ENCODE peak calls at places on chromosomes 7 and 10, in eight cellular contexts. One of them, this sample, is unnamed.

GRCh38 chr10:72800000-72800740 is 93.4 kb upstream of the OIT3 start:
- DNase-seq in cardiac muscle cell: peak
- DNase-seq in retinal pigment epithelial cell: no peak
- DNase-seq in WERI-Rb-1: no peak
- DNase-seq in choroid plexus epithelial cell: peak
- DNase-seq in CD4-positive, alpha-beta T cell: no peak
- DNase-seq in BJ: no peak
- DNase-seq in CD8-positive, alpha-beta T cell: no peak
- DNase-seq in this sample: no peak

GRCh38 chr10:5496261-5497250 is 2.8 kb downstream of the CALML5 start:
- DNase-seq in WERI-Rb-1: no peak
- DNase-seq in retinal pigment epithelial cell: no peak
- DNase-seq in choroid plexus epithelial cell: no peak
- DNase-seq in BJ: no peak
- DNase-seq in cardiac muscle cell: no peak
- DNase-seq in CD8-positive, alpha-beta T cell: no peak
- DNase-seq in CD4-positive, alpha-beta T cell: no peak
- DNase-seq in this sample: no peak

GRCh38 chr10:85612378-85612775 is 754.2 kb downstream of the GRID1 start:
- DNase-seq in CD4-positive, alpha-beta T cell: no peak
- DNase-seq in retinal pigment epithelial cell: no peak
- DNase-seq in cardiac muscle cell: no peak
- DNase-seq in choroid plexus epithelial cell: no peak
- DNase-seq in BJ: no peak
- DNase-seq in WERI-Rb-1: no peak
- DNase-seq in CD8-positive, alpha-beta T cell: peak
- DNase-seq in this sample: no peak

GRCh38 chr10:86945361-86946214 is 11.8 kb downstream of the MMRN2 start:
- DNase-seq in cardiac muscle cell: peak
- DNase-seq in choroid plexus epithelial cell: no peak
- DNase-seq in CD8-positive, alpha-beta T cell: no peak
- DNase-seq in retinal pigment epithelial cell: no peak
- DNase-seq in CD4-positive, alpha-beta T cell: no peak
- DNase-seq in WERI-Rb-1: peak
- DNase-seq in BJ: no peak
- DNase-seq in this sample: no peak

GRCh38 chr7:100119701-100120517 is 475 bp downstream of the CNPY4 start:
- DNase-seq in CD8-positive, alpha-beta T cell: peak
- DNase-seq in cardiac muscle cell: peak
- DNase-seq in CD4-positive, alpha-beta T cell: peak
- DNase-seq in choroid plexus epithelial cell: peak
- DNase-seq in BJ: peak
- DNase-seq in retinal pigment epithelial cell: no peak
- DNase-seq in WERI-Rb-1: peak
- DNase-seq in this sample: no peak

GRCh38 chr10:92839191-92840085 is 8.9 kb upstream of the EXOC6 start:
- DNase-seq in WERI-Rb-1: peak
- DNase-seq in cardiac muscle cell: peak
- DNase-seq in CD4-positive, alpha-beta T cell: peak
- DNase-seq in choroid plexus epithelial cell: peak
- DNase-seq in CD8-positive, alpha-beta T cell: peak
- DNase-seq in retinal pigment epithelial cell: no peak
- DNase-seq in BJ: no peak
- DNase-seq in this sample: no peak

GRCh38 chr10:17257466-17258321 is 29.7 kb downstream of the VIM start:
- DNase-seq in retinal pigment epithelial cell: no peak
- DNase-seq in CD8-positive, alpha-beta T cell: peak
- DNase-seq in cardiac muscle cell: peak
- DNase-seq in WERI-Rb-1: peak
- DNase-seq in CD4-positive, alpha-beta T cell: no peak
- DNase-seq in choroid plexus epithelial cell: peak
- DNase-seq in BJ: no peak
- DNase-seq in this sample: no peak

GRCh38 chr10:11325817-11326216 is 285.6 kb downstream of the USP6NL start:
- DNase-seq in CD8-positive, alpha-beta T cell: no peak
- DNase-seq in WERI-Rb-1: no peak
- DNase-seq in retinal pigment epithelial cell: no peak
- DNase-seq in choroid plexus epithelial cell: peak
- DNase-seq in CD4-positive, alpha-beta T cell: no peak
- DNase-seq in BJ: peak
- DNase-seq in cardiac muscle cell: peak
- DNase-seq in this sample: no peak

GRCh38 chr10:68756246-68756645 is 35.2 kb downstream of the CCAR1 start:
- DNase-seq in choroid plexus epithelial cell: no peak
- DNase-seq in retinal pigment epithelial cell: no peak
- DNase-seq in CD4-positive, alpha-beta T cell: no peak
- DNase-seq in cardiac muscle cell: no peak
- DNase-seq in BJ: no peak
- DNase-seq in CD8-positive, alpha-beta T cell: no peak
- DNase-seq in WERI-Rb-1: no peak
- DNase-seq in this sample: no peak

GRCh38 chr7:25664593-25664992 is 436.3 kb upstream of the NPVF start:
- DNase-seq in choroid plexus epithelial cell: no peak
- DNase-seq in CD8-positive, alpha-beta T cell: no peak
- DNase-seq in retinal pigment epithelial cell: no peak
- DNase-seq in CD4-positive, alpha-beta T cell: no peak
- DNase-seq in BJ: no peak
- DNase-seq in WERI-Rb-1: no peak
- DNase-seq in cardiac muscle cell: no peak
- DNase-seq in this sample: no peak

GRCh38 chr7:44959956-44960640 is 18.7 kb downstream of the MYO1G start:
- DNase-seq in WERI-Rb-1: no peak
- DNase-seq in retinal pigment epithelial cell: no peak
- DNase-seq in BJ: no peak
- DNase-seq in CD4-positive, alpha-beta T cell: no peak
- DNase-seq in CD8-positive, alpha-beta T cell: no peak
- DNase-seq in choroid plexus epithelial cell: no peak
- DNase-seq in cardiac muscle cell: no peak
- DNase-seq in this sample: no peak

GRCh38 chr7:2046581-2047271 is 186.0 kb downstream of the MAD1L1 start:
- DNase-seq in WERI-Rb-1: peak
- DNase-seq in BJ: no peak
- DNase-seq in cardiac muscle cell: no peak
- DNase-seq in retinal pigment epithelial cell: no peak
- DNase-seq in choroid plexus epithelial cell: no peak
- DNase-seq in CD8-positive, alpha-beta T cell: no peak
- DNase-seq in CD4-positive, alpha-beta T cell: no peak
- DNase-seq in this sample: no peak

GRCh38 chr7:27745064-27745583 is 5.2 kb downstream of the TAX1BP1 start:
- DNase-seq in BJ: no peak
- DNase-seq in CD8-positive, alpha-beta T cell: no peak
- DNase-seq in choroid plexus epithelial cell: peak
- DNase-seq in CD4-positive, alpha-beta T cell: no peak
- DNase-seq in cardiac muscle cell: peak
- DNase-seq in WERI-Rb-1: no peak
- DNase-seq in retinal pigment epithelial cell: no peak
- DNase-seq in this sample: no peak

GRCh38 chr7:46515844-46516590 is 594.9 kb upstream of the IGFBP3 start:
- DNase-seq in CD8-positive, alpha-beta T cell: no peak
- DNase-seq in WERI-Rb-1: no peak
- DNase-seq in BJ: no peak
- DNase-seq in CD4-positive, alpha-beta T cell: no peak
- DNase-seq in choroid plexus epithelial cell: no peak
- DNase-seq in retinal pigment epithelial cell: no peak
- DNase-seq in cardiac muscle cell: no peak
- DNase-seq in this sample: no peak

GRCh38 chr10:100020161-100020882 is 10.6 kb upstream of the DNMBP start:
- DNase-seq in CD4-positive, alpha-beta T cell: no peak
- DNase-seq in choroid plexus epithelial cell: no peak
- DNase-seq in cardiac muscle cell: no peak
- DNase-seq in BJ: no peak
- DNase-seq in retinal pigment epithelial cell: no peak
- DNase-seq in WERI-Rb-1: no peak
- DNase-seq in CD8-positive, alpha-beta T cell: no peak
- DNase-seq in this sample: no peak

GRCh38 chr10:47277352-47278151 is 22.4 kb upstream of the GDF10 start:
- DNase-seq in choroid plexus epithelial cell: no peak
- DNase-seq in CD4-positive, alpha-beta T cell: peak
- DNase-seq in BJ: no peak
- DNase-seq in retinal pigment epithelial cell: no peak
- DNase-seq in CD8-positive, alpha-beta T cell: peak
- DNase-seq in WERI-Rb-1: no peak
- DNase-seq in cardiac muscle cell: no peak
- DNase-seq in this sample: no peak

GRCh38 chr7:27602766-27603165 is 59.9 kb downstream of the HIBADH start:
- DNase-seq in retinal pigment epithelial cell: no peak
- DNase-seq in WERI-Rb-1: no peak
- DNase-seq in CD8-positive, alpha-beta T cell: no peak
- DNase-seq in CD4-positive, alpha-beta T cell: no peak
- DNase-seq in cardiac muscle cell: no peak
- DNase-seq in choroid plexus epithelial cell: no peak
- DNase-seq in BJ: no peak
- DNase-seq in this sample: no peak

GRCh38 chr10:103224133-103224532 is 21.6 kb upstream of the RPEL1 start:
- DNase-seq in choroid plexus epithelial cell: no peak
- DNase-seq in CD4-positive, alpha-beta T cell: no peak
- DNase-seq in CD8-positive, alpha-beta T cell: no peak
- DNase-seq in BJ: no peak
- DNase-seq in WERI-Rb-1: no peak
- DNase-seq in retinal pigment epithelial cell: no peak
- DNase-seq in cardiac muscle cell: no peak
- DNase-seq in this sample: no peak

GRCh38 chr7:151189038-151189437 is 2.0 kb upstream of the ASB10 start:
- DNase-seq in WERI-Rb-1: no peak
- DNase-seq in CD8-positive, alpha-beta T cell: no peak
- DNase-seq in retinal pigment epithelial cell: no peak
- DNase-seq in choroid plexus epithelial cell: no peak
- DNase-seq in BJ: no peak
- DNase-seq in CD4-positive, alpha-beta T cell: no peak
- DNase-seq in cardiac muscle cell: no peak
- DNase-seq in this sample: no peak

GRCh38 chr10:93066544-93066913 is 5.9 kb downstream of the CYP26C1 start:
- DNase-seq in BJ: no peak
- DNase-seq in retinal pigment epithelial cell: no peak
- DNase-seq in CD4-positive, alpha-beta T cell: no peak
- DNase-seq in CD8-positive, alpha-beta T cell: no peak
- DNase-seq in cardiac muscle cell: no peak
- DNase-seq in choroid plexus epithelial cell: no peak
- DNase-seq in WERI-Rb-1: no peak
- DNase-seq in this sample: no peak

GRCh38 chr7:2945171-2945570 is 98.5 kb downstream of the CARD11 start:
- DNase-seq in CD8-positive, alpha-beta T cell: no peak
- DNase-seq in CD4-positive, alpha-beta T cell: no peak
- DNase-seq in retinal pigment epithelial cell: no peak
- DNase-seq in cardiac muscle cell: no peak
- DNase-seq in WERI-Rb-1: no peak
- DNase-seq in BJ: no peak
- DNase-seq in choroid plexus epithelial cell: no peak
- DNase-seq in this sample: no peak

GRCh38 chr7:155358066-155358947 is 60.6 kb downstream of the INSIG1 start:
- DNase-seq in cardiac muscle cell: no peak
- DNase-seq in retinal pigment epithelial cell: no peak
- DNase-seq in WERI-Rb-1: no peak
- DNase-seq in BJ: no peak
- DNase-seq in CD4-positive, alpha-beta T cell: peak
- DNase-seq in CD8-positive, alpha-beta T cell: no peak
- DNase-seq in choroid plexus epithelial cell: no peak
- DNase-seq in this sample: no peak

GRCh38 chr10:72044417-72045041 is 43.8 kb downstream of the SPOCK2 start:
- DNase-seq in CD4-positive, alpha-beta T cell: no peak
- DNase-seq in cardiac muscle cell: no peak
- DNase-seq in choroid plexus epithelial cell: no peak
- DNase-seq in CD8-positive, alpha-beta T cell: no peak
- DNase-seq in WERI-Rb-1: no peak
- DNase-seq in retinal pigment epithelial cell: peak
- DNase-seq in BJ: no peak
- DNase-seq in this sample: no peak

GRCh38 chr7:122429926-122430325 is 125.4 kb upstream of the FEZF1 start:
- DNase-seq in retinal pigment epithelial cell: no peak
- DNase-seq in WERI-Rb-1: no peak
- DNase-seq in cardiac muscle cell: no peak
- DNase-seq in CD4-positive, alpha-beta T cell: no peak
- DNase-seq in CD8-positive, alpha-beta T cell: no peak
- DNase-seq in BJ: no peak
- DNase-seq in choroid plexus epithelial cell: no peak
- DNase-seq in this sample: no peak

GRCh38 chr7:38107486-38107893 is 70.6 kb upstream of the STARD3NL start:
- DNase-seq in CD8-positive, alpha-beta T cell: peak
- DNase-seq in BJ: no peak
- DNase-seq in cardiac muscle cell: peak
- DNase-seq in CD4-positive, alpha-beta T cell: peak
- DNase-seq in WERI-Rb-1: peak
- DNase-seq in choroid plexus epithelial cell: peak
- DNase-seq in retinal pigment epithelial cell: peak
- DNase-seq in this sample: no peak

GRCh38 chr7:77657427-77658331 is 38.6 kb upstream of the RSBN1L start:
- DNase-seq in choroid plexus epithelial cell: peak
- DNase-seq in BJ: no peak
- DNase-seq in CD8-positive, alpha-beta T cell: no peak
- DNase-seq in retinal pigment epithelial cell: no peak
- DNase-seq in WERI-Rb-1: no peak
- DNase-seq in CD4-positive, alpha-beta T cell: no peak
- DNase-seq in cardiac muscle cell: peak
- DNase-seq in this sample: no peak
- TF ChIP-seq CTCF in choroid plexus epithelial cell: peak
- TF ChIP-seq CTCF in BJ: peak
- TF ChIP-seq CTCF in CD8-positive, alpha-beta T cell: peak
- TF ChIP-seq CTCF in retinal pigment epithelial cell: peak
- TF ChIP-seq CTCF in WERI-Rb-1: peak
- TF ChIP-seq CTCF in CD4-positive, alpha-beta T cell: peak
- TF ChIP-seq CTCF in cardiac muscle cell: peak
- TF ChIP-seq CTCF in this sample: no peak

DNA sequence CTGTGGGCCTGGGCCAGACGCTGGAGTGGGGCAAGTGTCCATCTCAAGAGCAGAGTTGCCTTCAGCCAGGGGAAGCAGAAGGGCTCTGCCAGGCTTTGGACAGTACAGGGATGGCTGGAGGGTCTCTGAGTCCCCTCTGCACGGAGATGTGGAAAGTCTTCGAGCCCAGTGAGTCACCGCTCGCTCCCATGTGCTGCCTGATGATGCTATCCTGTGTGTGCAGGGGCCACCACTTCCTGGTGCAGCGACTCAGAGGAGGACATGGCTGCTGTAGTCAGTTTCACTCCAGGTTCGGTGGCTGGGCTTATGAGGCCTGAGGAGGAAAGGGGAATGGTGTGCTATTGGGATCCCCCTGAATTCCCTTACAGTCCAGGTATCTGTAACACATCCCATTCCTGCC is 6.0 kb downstream of the ADCYAP1R1 start:
- DNase-seq in CD4-positive, alpha-beta T cell: no peak
- DNase-seq in WERI-Rb-1: no peak
- DNase-seq in cardiac muscle cell: no peak
- DNase-seq in retinal pigment epithelial cell: no peak
- DNase-seq in BJ: no peak
- DNase-seq in CD8-positive, alpha-beta T cell: no peak
- DNase-seq in choroid plexus epithelial cell: no peak
- DNase-seq in this sample: no peak
- TF ChIP-seq CTCF in CD4-positive, alpha-beta T cell: no peak
- TF ChIP-seq CTCF in WERI-Rb-1: no peak
- TF ChIP-seq CTCF in cardiac muscle cell: no peak
- TF ChIP-seq CTCF in retinal pigment epithelial cell: no peak
- TF ChIP-seq CTCF in BJ: no peak
- TF ChIP-seq CTCF in CD8-positive, alpha-beta T cell: no peak
- TF ChIP-seq CTCF in choroid plexus epithelial cell: no peak
- TF ChIP-seq CTCF in this sample: no peak

GRCh38 chr7:4739528-4739992 is 35.9 kb upstream of the AP5Z1 start:
- DNase-seq in CD4-positive, alpha-beta T cell: peak
- DNase-seq in choroid plexus epithelial cell: peak
- DNase-seq in BJ: no peak
- DNase-seq in CD8-positive, alpha-beta T cell: peak
- DNase-seq in cardiac muscle cell: peak
- DNase-seq in retinal pigment epithelial cell: no peak
- DNase-seq in WERI-Rb-1: peak
- DNase-seq in this sample: no peak
- TF ChIP-seq CTCF in CD4-positive, alpha-beta T cell: no peak
- TF ChIP-seq CTCF in choroid plexus epithelial cell: peak
- TF ChIP-seq CTCF in BJ: no peak
- TF ChIP-seq CTCF in CD8-positive, alpha-beta T cell: no peak
- TF ChIP-seq CTCF in cardiac muscle cell: peak
- TF ChIP-seq CTCF in retinal pigment epithelial cell: peak
- TF ChIP-seq CTCF in WERI-Rb-1: no peak
- TF ChIP-seq CTCF in this sample: no peak

GRCh38 chr7:134196439-134196838 is 69.3 kb downstream of the LRGUK start:
- DNase-seq in CD8-positive, alpha-beta T cell: no peak
- DNase-seq in WERI-Rb-1: no peak
- DNase-seq in BJ: no peak
- DNase-seq in retinal pigment epithelial cell: no peak
- DNase-seq in cardiac muscle cell: no peak
- DNase-seq in CD4-positive, alpha-beta T cell: no peak
- DNase-seq in choroid plexus epithelial cell: no peak
- DNase-seq in this sample: no peak
- TF ChIP-seq CTCF in CD8-positive, alpha-beta T cell: no peak
- TF ChIP-seq CTCF in WERI-Rb-1: no peak
- TF ChIP-seq CTCF in BJ: no peak
- TF ChIP-seq CTCF in retinal pigment epithelial cell: no peak
- TF ChIP-seq CTCF in cardiac muscle cell: no peak
- TF ChIP-seq CTCF in CD4-positive, alpha-beta T cell: no peak
- TF ChIP-seq CTCF in choroid plexus epithelial cell: no peak
- TF ChIP-seq CTCF in this sample: no peak

This sample was measured in activated B cell treated with CpG ODN at 0.5 μM for 24 hours.